ENCODE peak calls at places on chromosome 15, in seven cellular contexts. K is right cardiac atrium; J is A549; U is left ventricle myocardium inferior; O is naive thymus-derived CD4-positive, alpha-beta T cell; E is GM23248; G is neuronal stem cell. T is an unnamed sample.

GRCh38 chr15:81182746-81183402 is 13.8 kb upstream of the IL16 start:
- DNase-seq in K (peak), J (no peak), U (no peak), O (no peak), E (peak), G (no peak), T (no peak)

GRCh38 chr15:101167791-101168462 is 83.9 kb downstream of the CHSY1 start:
- DNase-seq in K (peak), J (no peak), U (peak), O (no peak), E (peak), G (no peak), T (no peak)

GRCh38 chr15:101479342-101479845 is 10.1 kb downstream of the PCSK6 start:
- DNase-seq in K (no peak), J (no peak), U (no peak), O (no peak), E (no peak), G (no peak), T (no peak)

GRCh38 chr15:63231206-63231605 is 41.8 kb downstream of the RAB8B start:
- DNase-seq in K (no peak), J (no peak), U (no peak), O (no peak), E (no peak), G (no peak), T (no peak)

GRCh38 chr15:60546764-60547163 is 67.8 kb upstream of the ICE2 start:
- DNase-seq in K (no peak), J (no peak), U (no peak), O (no peak), E (no peak), G (no peak), T (no peak)

GRCh38 chr15:80404719-80405553 is 754 bp downstream of the ARNT2 start:
- DNase-seq in K (peak), J (peak), U (no peak), O (no peak), E (no peak), G (peak), T (peak)

GRCh38 chr15:25058080-25058785 is 103.4 kb downstream of the SNRPN start:
- DNase-seq in K (no peak), J (no peak), U (no peak), O (no peak), E (no peak), G (no peak), T (no peak)

GRCh38 chr15:71171195-71171594 is 55.9 kb downstream of the THSD4 start:
- DNase-seq in K (no peak), J (no peak), U (no peak), O (no peak), E (no peak), G (no peak), T (no peak)

GRCh38 chr15:60614862-60615771 is 136.2 kb upstream of the ICE2 start:
- DNase-seq in K (no peak), J (no peak), U (no peak), O (no peak), E (no peak), G (no peak), T (no peak)

GRCh38 chr15:85800460-85801123 is 5.9 kb upstream of the KLHL25 start:
- DNase-seq in K (peak), J (peak), U (peak), O (no peak), E (peak), G (no peak), T (no peak)

GRCh38 chr15:95829062-95829461 is 501.4 kb upstream of the NR2F2 start:
- DNase-seq in K (no peak), J (no peak), U (no peak), O (no peak), E (no peak), G (no peak), T (no peak)

GRCh38 chr15:77027697-77028450 is 32.9 kb downstream of the PSTPIP1 start:
- DNase-seq in K (peak), J (no peak), U (no peak), O (no peak), E (no peak), G (peak), T (no peak)

GRCh38 chr15:72227192-72227586 is 3.8 kb downstream of the PKM start:
- DNase-seq in K (no peak), J (no peak), U (no peak), O (peak), E (peak), G (no peak), T (no peak)

GRCh38 chr15:88896339-88897033 is 1.1 kb upstream of the HAPLN3 start:
- DNase-seq in K (no peak), J (no peak), U (no peak), O (no peak), E (no peak), G (no peak), T (no peak)

GRCh38 chr15:101600024-101600423 is 52.2 kb downstream of the TM2D3 start:
- DNase-seq in K (no peak), J (no peak), U (no peak), O (no peak), E (no peak), G (no peak), T (no peak)

GRCh38 chr15:76169013-76169412 is 109.2 kb downstream of the TMEM266 start:
- DNase-seq in K (no peak), J (no peak), U (no peak), O (no peak), E (peak), G (no peak), T (no peak)

GRCh38 chr15:85828026-85828597 is 33.4 kb upstream of the KLHL25 start:
- DNase-seq in K (no peak), J (no peak), U (no peak), O (no peak), E (no peak), G (no peak), T (no peak)

GRCh38 chr15:58473720-58474119 is 41.9 kb downstream of the LIPC start:
- DNase-seq in K (no peak), J (peak), U (no peak), O (no peak), E (peak), G (no peak), T (no peak)

GRCh38 chr15:43794269-43795037 is 2.3 kb downstream of the SERF2 start:
- DNase-seq in K (no peak), J (no peak), U (no peak), O (no peak), E (peak), G (no peak), T (no peak)

GRCh38 chr15:58830556-58830955 is 59.5 kb downstream of the MINDY2 start:
- DNase-seq in K (no peak), J (no peak), U (no peak), O (no peak), E (no peak), G (no peak), T (no peak)

GRCh38 chr15:29100486-29101000 is 169.1 kb downstream of the NSMCE3 start:
- DNase-seq in K (no peak), J (no peak), U (no peak), O (no peak), E (no peak), G (no peak), T (no peak)

GRCh38 chr15:85475317-85475701 is 94.9 kb downstream of the AKAP13 start:
- DNase-seq in K (no peak), J (no peak), U (no peak), O (no peak), E (peak), G (no peak), T (no peak)

GRCh38 chr15:72227720-72228119 is 3.3 kb downstream of the PKM start:
- DNase-seq in K (no peak), J (no peak), U (no peak), O (peak), E (peak), G (no peak), T (no peak)

GRCh38 chr15:64112904-64113303 is 17.1 kb downstream of the SNX1 start:
- DNase-seq in K (no peak), J (no peak), U (no peak), O (no peak), E (peak), G (no peak), T (no peak)

GRCh38 chr15:96054029-96054428 is 276.5 kb upstream of the NR2F2 start:
- DNase-seq in K (peak), J (no peak), U (no peak), O (no peak), E (no peak), G (no peak), T (no peak)

GRCh38 chr15:96978937-96979473 is 648.5 kb downstream of the NR2F2 start:
- DNase-seq in K (no peak), J (no peak), U (no peak), O (no peak), E (no peak), G (no peak), T (no peak)

GRCh38 chr15:75827691-75828090 is 15.6 kb upstream of the UBE2Q2 start:
- DNase-seq in K (no peak), J (no peak), U (no peak), O (no peak), E (no peak), G (no peak), T (no peak)

GRCh38 chr15:48470096-48470495 is 138.9 kb downstream of the DUT start:
- DNase-seq in K (no peak), J (no peak), U (no peak), O (no peak), E (no peak), G (no peak), T (no peak)
- H3K27ac ChIP-seq in K (no peak), J (no peak), U (no peak), O (no peak), E (peak), G (no peak), T (no peak)

GRCh38 chr15:35557544-35557943 is 11.6 kb upstream of the DPH6 start:
- DNase-seq in K (no peak), J (peak), U (no peak), O (no peak), E (peak), G (no peak), T (no peak)
- H3K27ac ChIP-seq in K (no peak), J (peak), U (no peak), O (no peak), E (peak), G (no peak), T (no peak)

GRCh38 chr15:52262364-52262763 is 33.2 kb downstream of the MYO5C start:
- DNase-seq in K (no peak), J (no peak), U (no peak), O (no peak), E (no peak), G (peak), T (no peak)
- H3K27ac ChIP-seq in K (peak), J (no peak), U (peak), O (no peak), E (no peak), G (peak), T (no peak)

GRCh38 chr15:40054056-40054745 is 15.2 kb upstream of the SRP14 start:
- DNase-seq in K (peak), J (no peak), U (no peak), O (no peak), E (peak), G (no peak), T (no peak)
- H3K27ac ChIP-seq in K (no peak), J (no peak), U (no peak), O (no peak), E (no peak), G (no peak), T (no peak)

GRCh38 chr15:49610166-49610918 is 10.3 kb downstream of the FAM227B start:
- DNase-seq in K (no peak), J (no peak), U (no peak), O (no peak), E (peak), G (no peak), T (no peak)
- H3K27ac ChIP-seq in K (no peak), J (no peak), U (no peak), O (no peak), E (no peak), G (no peak), T (no peak)

DNA sequence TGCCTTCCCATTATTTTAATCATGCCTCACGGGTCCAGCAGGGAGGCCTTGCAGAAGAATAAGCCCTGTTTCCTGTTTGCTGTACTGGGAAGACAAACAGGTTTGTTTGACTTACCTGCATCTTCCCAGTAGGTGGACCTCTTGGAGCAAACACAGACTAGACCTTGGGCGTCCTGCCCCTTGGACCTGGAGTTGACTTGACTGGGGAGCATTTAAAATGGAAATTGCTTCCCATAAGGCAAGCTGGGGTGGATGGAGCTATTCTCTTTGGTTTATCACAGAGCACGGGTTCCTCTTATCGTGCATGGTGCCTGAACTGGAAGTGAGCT is 151.4 kb downstream of the RPLP1 start:
- DNase-seq in K (no peak), J (no peak), U (no peak), O (no peak), E (no peak), G (no peak), T (no peak)
- H3K27ac ChIP-seq in K (no peak), J (no peak), U (no peak), O (no peak), E (no peak), G (no peak), T (no peak)

DNA sequence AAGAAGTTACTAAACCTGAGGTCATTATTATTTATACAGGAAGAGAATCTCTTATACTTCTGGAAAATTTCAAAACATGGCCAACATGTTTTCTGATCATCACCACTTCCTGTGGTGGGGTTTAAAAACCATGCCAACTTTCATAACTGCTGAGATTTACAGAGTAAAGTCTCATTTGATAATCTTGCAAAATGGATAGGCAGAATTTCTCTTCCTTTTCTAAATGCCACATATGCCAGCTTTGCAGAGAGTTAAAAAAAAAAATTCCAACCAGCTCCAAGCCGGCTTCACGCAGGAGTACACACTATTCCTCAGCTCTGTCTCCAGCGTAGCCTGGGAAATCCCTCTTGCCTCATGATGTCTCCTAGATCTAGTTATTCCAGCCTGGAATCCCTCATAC is 124.2 kb upstream of the SPRED1 start:
- DNase-seq in K (no peak), J (no peak), U (no peak), O (no peak), E (peak), G (no peak), T (no peak)
- H3K27ac ChIP-seq in K (peak), J (no peak), U (peak), O (no peak), E (peak), G (no peak), T (no peak)

GRCh38 chr15:78928616-78929093 is 16.2 kb downstream of the CTSH start:
- DNase-seq in K (no peak), J (no peak), U (no peak), O (no peak), E (no peak), G (no peak), T (no peak)
- H3K27ac ChIP-seq in K (no peak), J (no peak), U (no peak), O (no peak), E (no peak), G (no peak), T (no peak)

DNA sequence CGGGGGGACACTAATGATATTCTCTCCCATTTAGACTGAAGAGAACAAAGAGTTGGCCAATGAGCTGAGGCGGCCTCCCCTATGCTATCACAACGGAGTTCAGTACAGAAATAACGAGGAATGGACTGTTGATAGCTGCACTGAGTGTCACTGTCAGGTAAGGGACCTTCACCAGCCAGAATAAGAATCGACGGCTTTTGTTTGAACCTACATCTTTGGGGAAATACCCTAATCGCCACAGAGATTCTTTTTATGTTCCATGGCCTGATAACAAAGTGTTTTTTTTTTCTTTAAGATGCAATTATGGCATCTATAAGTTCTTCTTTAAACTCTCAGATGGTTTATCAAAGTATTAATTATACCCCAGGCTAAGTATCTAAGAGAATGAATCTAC is 3.4 kb downstream of the THBS1 start:
- DNase-seq in K (no peak), J (no peak), U (no peak), O (no peak), E (no peak), G (no peak), T (no peak)
- H3K27ac ChIP-seq in K (no peak), J (no peak), U (no peak), O (no peak), E (peak), G (no peak), T (no peak)